ENCODE peak calls at places on chromosomes 5 and 9, in six cellular contexts. M is SK-N-MC, W is naive B cell, Y is LoVo, X is PC-9, Q is NAMALWA. G is an unnamed sample.

GRCh38 chr5:88889165-88890069 is 6.4 kb upstream of the MEF2C start:
- DNase-seq in M (no peak), W (peak), Y (no peak), X (no peak), Q (peak), G (no peak)

GRCh38 chr5:147752666-147753290 is 29.8 kb downstream of the JAKMIP2 start:
- DNase-seq in M (no peak), W (no peak), Y (no peak), X (no peak), Q (no peak), G (no peak)

GRCh38 chr9:132006657-132007370 is 72.9 kb downstream of the MED27 start:
- DNase-seq in M (peak), W (no peak), Y (no peak), X (no peak), Q (no peak), G (peak)

GRCh38 chr9:124595743-124596142 is 88.5 kb upstream of the NR5A1 start:
- DNase-seq in M (no peak), W (no peak), Y (no peak), X (no peak), Q (no peak), G (no peak)

GRCh38 chr9:93576296-93577044 is at the start of gene PHF2:
- DNase-seq in M (no peak), W (peak), Y (peak), X (no peak), Q (no peak), G (no peak)

GRCh38 chr5:167294861-167295685 is 996.4 kb upstream of the WWC1 start:
- DNase-seq in M (no peak), W (no peak), Y (peak), X (peak), Q (no peak), G (peak)

GRCh38 chr5:40674661-40675235 is 5.0 kb upstream of the PTGER4 start:
- DNase-seq in M (no peak), W (no peak), Y (no peak), X (no peak), Q (no peak), G (peak)

GRCh38 chr5:83493644-83494043 is 22.1 kb downstream of the VCAN start:
- DNase-seq in M (no peak), W (no peak), Y (no peak), X (no peak), Q (no peak), G (no peak)

GRCh38 chr9:111736714-111737113 is 58.0 kb downstream of the SHOC1 start:
- DNase-seq in M (no peak), W (no peak), Y (no peak), X (no peak), Q (no peak), G (no peak)

GRCh38 chr9:115992834-115993233 is 160.8 kb upstream of the PAPPA start:
- DNase-seq in M (no peak), W (no peak), Y (no peak), X (no peak), Q (no peak), G (peak)

GRCh38 chr5:59360130-59360555 is 533.4 kb downstream of the PDE4D start:
- DNase-seq in M (no peak), W (no peak), Y (no peak), X (no peak), Q (no peak), G (no peak)

GRCh38 chr5:122355324-122355723 is 43.3 kb downstream of the SNCAIP start:
- DNase-seq in M (no peak), W (no peak), Y (no peak), X (no peak), Q (no peak), G (no peak)

GRCh38 chr5:83025690-83026472 is 51.3 kb downstream of the TMEM167A start:
- DNase-seq in M (no peak), W (no peak), Y (no peak), X (no peak), Q (no peak), G (peak)

GRCh38 chr9:125747765-125748510 is 765 bp downstream of the PBX3 start:
- DNase-seq in M (no peak), W (peak), Y (no peak), X (no peak), Q (peak), G (peak)

GRCh38 chr9:88994820-88995180 is 3.5 kb downstream of the S1PR3 start:
- DNase-seq in M (no peak), W (no peak), Y (no peak), X (no peak), Q (no peak), G (no peak)

GRCh38 chr5:59660737-59661136 is 232.8 kb downstream of the PDE4D start:
- DNase-seq in M (no peak), W (peak), Y (no peak), X (no peak), Q (peak), G (no peak)